ENCODE peak calls at places on chromosome 18, in nine cellular contexts. X, P, N, K, D, M, I, F and Q are unnamed samples.

GRCh38 chr18:5890606-5891360 is 4.5 kb downstream of the TMEM200C start:
- DNase-seq in I (no peak), P (no peak), D (peak; percentile 69), F (peak; percentile 6), K (no peak), M (peak; percentile 55), X (peak; percentile 23), N (peak; percentile 29), Q (no peak)

GRCh38 chr18:23356915-23357421 is 96.1 kb upstream of the RIOK3 start:
- DNase-seq in P (no peak), I (no peak), D (no peak), N (no peak), X (no peak), K (no peak), F (no peak), M (no peak), Q (no peak)

GRCh38 chr18:61308795-61309393 is 24.3 kb upstream of the CDH20 start:
- DNase-seq in I (no peak), F (peak; percentile 21), K (no peak), X (no peak), P (no peak), M (no peak), N (no peak), D (no peak), Q (no peak)

GRCh38 chr18:644395-645004 is 13.0 kb upstream of the TYMS start:
- DNase-seq in D (no peak), P (no peak), X (no peak), N (no peak), K (no peak), I (no peak), M (no peak), F (no peak), Q (no peak)

GRCh38 chr18:25896178-25896780 is 194.1 kb downstream of the SS18 start:
- DNase-seq in M (peak; percentile 41), K (no peak), F (peak; percentile 26), D (peak; percentile 67), I (no peak), P (peak; percentile 7), N (peak; percentile 34), X (no peak), Q (no peak)

GRCh38 chr18:6724331-6724730 is 5.2 kb upstream of the ARHGAP28 start:
- DNase-seq in N (no peak), F (no peak), K (no peak), M (no peak), I (no peak), P (no peak), D (no peak), X (no peak), Q (no peak)

GRCh38 chr18:79458131-79458838 is 62.6 kb downstream of the NFATC1 start:
- DNase-seq in M (peak; percentile 70), N (peak; percentile 22), K (peak; percentile 51), D (no peak), P (no peak), I (no peak), F (no peak), X (peak; percentile 58), Q (no peak)

GRCh38 chr18:34976084-34976483 is 65.1 kb upstream of the MAPRE2 start:
- DNase-seq in M (no peak), D (no peak), X (no peak), N (peak; percentile 24), P (no peak), I (no peak), K (no peak), F (peak; percentile 10), Q (no peak)

GRCh38 chr18:2515908-2516625 is 55.2 kb downstream of the METTL4 start:
- DNase-seq in K (no peak), X (no peak), P (peak; percentile 81), F (no peak), I (no peak), D (peak; percentile 60), N (no peak), M (no peak), Q (no peak)

GRCh38 chr18:2889761-2890192 is 43.0 kb downstream of the EMILIN2 start:
- DNase-seq in I (no peak), D (peak; percentile 75), K (no peak), P (no peak), M (no peak), X (no peak), F (no peak), N (no peak), Q (no peak)